ENCODE peak calls at places on chromosomes 6 and 20, in seven cellular contexts. B, H, R, X, O, K and U are unnamed samples.

GRCh38 chr6:113439861-113440260 is 417.3 kb upstream of the MARCKS start:
- DNase-seq in B (no peak), H (no peak), R (no peak), X (no peak), O (no peak), K (no peak), U (no peak)

GRCh38 chr6:142297996-142298753 is 3.6 kb upstream of the ADGRG6 start:
- DNase-seq in B (peak), H (no peak), R (no peak), X (no peak), O (no peak), K (no peak), U (no peak)

GRCh38 chr6:136753624-136754023 is 38.7 kb downstream of the MAP3K5 start:
- DNase-seq in B (no peak), H (peak), R (no peak), X (peak), O (no peak), K (no peak), U (no peak)

GRCh38 chr6:144119376-144119775 is 24.0 kb upstream of the SF3B5 start:
- DNase-seq in B (no peak), H (no peak), R (no peak), X (no peak), O (no peak), K (no peak), U (no peak)

GRCh38 chr20:36070451-36070850 is 84.1 kb upstream of the EPB41L1 start:
- DNase-seq in B (no peak), H (no peak), R (no peak), X (peak), O (no peak), K (peak), U (no peak)

GRCh38 chr6:130426078-130426726 is 60.4 kb downstream of the TMEM200A start:
- DNase-seq in B (no peak), H (no peak), R (no peak), X (no peak), O (no peak), K (no peak), U (no peak)

GRCh38 chr6:166618866-166619761 is 7.9 kb downstream of the RPS6KA2 start:
- DNase-seq in B (no peak), H (no peak), R (no peak), X (peak), O (no peak), K (no peak), U (no peak)

GRCh38 chr20:62212309-62212708 is 7.8 kb downstream of the HRH3 start:
- DNase-seq in B (no peak), H (no peak), R (no peak), X (no peak), O (no peak), K (no peak), U (no peak)

GRCh38 chr20:4956200-4956810 is 45.0 kb downstream of the SLC23A2 start:
- DNase-seq in B (no peak), H (peak), R (no peak), X (no peak), O (no peak), K (no peak), U (no peak)

GRCh38 chr20:6074145-6074561 is 20.3 kb upstream of the LRRN4 start:
- DNase-seq in B (no peak), H (no peak), R (no peak), X (peak), O (no peak), K (no peak), U (no peak)

GRCh38 chr6:16228709-16229665 is 9.4 kb upstream of the GMPR start:
- DNase-seq in B (no peak), H (no peak), R (no peak), X (peak), O (no peak), K (no peak), U (no peak)
- TF ChIP-seq CTCF in B (no peak), H (no peak), R (no peak), X (no peak), O (no peak), K (no peak), U (no peak)

GRCh38 chr6:160668589-160668988 is 4.5 kb upstream of the LPA start:
- DNase-seq in B (no peak), H (no peak), R (no peak), X (no peak), O (no peak), K (no peak), U (no peak)

GRCh38 chr6:160662842-160663241 is 1.2 kb downstream of the LPA start:
- DNase-seq in B (no peak), H (no peak), R (no peak), X (no peak), O (no peak), K (no peak), U (no peak)

DNA sequence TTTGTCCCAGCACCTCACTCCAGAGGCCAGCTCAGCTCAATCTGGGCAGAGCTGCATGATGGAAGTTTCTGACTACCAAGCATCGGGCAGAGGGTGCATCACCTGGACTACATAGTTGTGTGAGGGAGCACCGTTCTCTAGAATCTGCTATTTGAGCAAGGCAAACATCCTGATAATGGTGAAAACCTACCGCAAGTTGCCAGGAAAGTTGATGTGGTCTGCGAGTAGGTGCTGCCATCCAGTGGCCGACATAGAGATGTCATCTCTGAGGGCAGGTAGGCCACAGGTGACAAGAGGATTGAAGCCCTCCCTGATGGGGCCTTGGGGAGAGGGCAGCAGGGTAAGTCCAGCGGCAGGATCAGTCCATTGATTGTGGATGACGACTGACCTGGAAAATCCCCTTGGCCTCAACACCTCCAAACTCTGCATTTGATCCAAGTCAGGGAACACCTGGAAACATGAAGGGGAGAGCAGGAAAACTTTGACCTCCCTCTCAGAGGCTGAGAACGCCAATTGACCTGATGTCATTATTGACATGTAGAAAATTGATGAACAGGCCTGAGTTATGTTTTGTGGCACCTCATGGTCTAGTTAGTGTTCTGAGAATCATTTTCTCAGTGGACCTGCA is 3.9 kb upstream of the LPA start:
- DNase-seq in B (no peak), H (no peak), R (peak), X (peak), O (no peak), K (peak), U (peak)
- TF ChIP-seq CTCF in B (peak), H (peak), R (peak), X (peak), O (no peak), K (peak), U (peak)

DNA sequence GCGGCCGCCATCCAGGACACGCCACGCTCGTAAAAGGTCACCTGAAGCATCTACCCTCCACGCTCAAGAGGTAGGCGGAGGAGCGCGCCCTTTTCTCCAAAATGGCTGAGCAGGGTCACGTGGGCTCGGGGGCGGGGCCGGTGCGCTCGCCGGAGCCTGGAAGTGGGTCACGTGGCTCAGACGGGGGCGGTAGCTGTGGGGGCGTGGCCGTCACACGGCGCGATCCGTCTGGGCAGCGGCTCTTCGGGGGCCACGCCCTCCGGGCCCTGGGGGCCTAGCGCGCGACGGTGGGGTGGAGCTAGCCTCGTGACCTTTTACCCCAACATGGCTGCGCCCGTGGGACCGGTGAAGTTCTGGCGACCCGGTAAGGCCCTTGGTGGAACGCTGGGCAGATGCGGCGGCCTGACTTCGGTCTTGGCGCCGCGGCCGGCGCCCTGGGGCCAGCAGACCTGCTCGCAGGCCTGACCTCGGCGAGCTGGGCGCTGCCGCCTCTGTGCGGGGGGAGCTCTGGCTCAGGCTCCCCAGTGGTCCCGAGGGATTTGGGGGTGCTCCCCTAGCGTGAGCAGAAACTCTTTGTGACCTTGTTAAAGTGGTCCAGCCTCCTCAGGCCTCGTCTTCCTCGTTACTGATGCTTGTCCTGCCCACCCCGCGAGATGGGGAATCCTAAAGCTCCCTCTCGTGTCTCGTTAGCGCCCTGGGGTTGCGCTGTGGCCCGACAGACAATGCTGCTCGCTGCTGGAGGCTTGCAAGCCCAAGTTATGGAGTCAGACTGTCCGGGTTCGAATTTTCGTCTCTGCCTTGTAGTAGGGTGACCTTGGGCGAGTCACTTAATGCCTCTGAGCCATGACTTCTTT is at the start of gene DHX35:
- DNase-seq in B (peak), H (peak), R (peak), X (peak), O (peak), K (peak), U (peak)
- TF ChIP-seq CTCF in B (peak), H (no peak), R (peak), X (peak), O (no peak), K (no peak), U (peak)

GRCh38 chr6:72560721-72561593 is 60.9 kb upstream of the KCNQ5 start:
- DNase-seq in B (no peak), H (no peak), R (no peak), X (peak), O (no peak), K (no peak), U (no peak)
- TF ChIP-seq CTCF in B (no peak), H (no peak), R (no peak), X (peak), O (no peak), K (no peak), U (peak)